ENCODE peak calls at places on chromosomes 12 and 14, in eight cellular contexts. One of them, this sample, is unnamed.

GRCh38 chr14:44960146-44960545 is 1.6 kb downstream of the KLHL28 start:
- DNase-seq in SK-N-SH: no peak
- DNase-seq in stomach: no peak
- DNase-seq in transverse colon: no peak
- DNase-seq in A549: peak
- DNase-seq in ovary: no peak
- DNase-seq in K562: no peak
- DNase-seq in sigmoid colon: no peak
- DNase-seq in this sample: no peak

GRCh38 chr12:96520767-96521166 is 31.4 kb downstream of the CFAP54 start:
- DNase-seq in stomach: no peak
- DNase-seq in A549: no peak
- DNase-seq in K562: no peak
- DNase-seq in transverse colon: no peak
- DNase-seq in sigmoid colon: no peak
- DNase-seq in SK-N-SH: no peak
- DNase-seq in ovary: no peak
- DNase-seq in this sample: no peak

GRCh38 chr14:33737446-33737845 is 213.4 kb downstream of the EGLN3 start:
- DNase-seq in sigmoid colon: no peak
- DNase-seq in ovary: no peak
- DNase-seq in A549: no peak
- DNase-seq in SK-N-SH: no peak
- DNase-seq in K562: no peak
- DNase-seq in transverse colon: no peak
- DNase-seq in stomach: no peak
- DNase-seq in this sample: no peak

GRCh38 chr14:85528080-85528881 is 1.7 kb upstream of the FLRT2 start:
- DNase-seq in K562: no peak
- DNase-seq in transverse colon: no peak
- DNase-seq in SK-N-SH: no peak
- DNase-seq in sigmoid colon: peak
- DNase-seq in A549: peak
- DNase-seq in ovary: peak
- DNase-seq in stomach: peak
- DNase-seq in this sample: no peak

GRCh38 chr12:117863004-117863709 is 105.6 kb downstream of the KSR2 start:
- DNase-seq in transverse colon: no peak
- DNase-seq in SK-N-SH: no peak
- DNase-seq in ovary: no peak
- DNase-seq in stomach: no peak
- DNase-seq in K562: no peak
- DNase-seq in sigmoid colon: no peak
- DNase-seq in A549: no peak
- DNase-seq in this sample: no peak

GRCh38 chr14:50801706-50802105 is 29.3 kb downstream of the NIN start:
- DNase-seq in ovary: no peak
- DNase-seq in SK-N-SH: no peak
- DNase-seq in sigmoid colon: no peak
- DNase-seq in transverse colon: no peak
- DNase-seq in stomach: no peak
- DNase-seq in K562: no peak
- DNase-seq in A549: no peak
- DNase-seq in this sample: no peak

GRCh38 chr12:56129210-56129691 is 1.2 kb downstream of the ESYT1 start:
- DNase-seq in SK-N-SH: peak
- DNase-seq in ovary: peak
- DNase-seq in K562: peak
- DNase-seq in transverse colon: peak
- DNase-seq in sigmoid colon: peak
- DNase-seq in A549: peak
- DNase-seq in stomach: peak
- DNase-seq in this sample: peak

GRCh38 chr12:29282452-29282851 is 98.5 kb downstream of the ERGIC2 start:
- DNase-seq in SK-N-SH: peak
- DNase-seq in A549: no peak
- DNase-seq in K562: no peak
- DNase-seq in transverse colon: no peak
- DNase-seq in stomach: no peak
- DNase-seq in ovary: no peak
- DNase-seq in sigmoid colon: no peak
- DNase-seq in this sample: no peak

GRCh38 chr14:45096218-45096617 is 12.3 kb downstream of the PRPF39 start:
- DNase-seq in sigmoid colon: no peak
- DNase-seq in transverse colon: no peak
- DNase-seq in K562: no peak
- DNase-seq in A549: no peak
- DNase-seq in stomach: no peak
- DNase-seq in SK-N-SH: no peak
- DNase-seq in ovary: no peak
- DNase-seq in this sample: no peak

GRCh38 chr14:64792871-64793560 is 86.7 kb downstream of the SPTB start:
- DNase-seq in K562: no peak
- DNase-seq in A549: no peak
- DNase-seq in transverse colon: no peak
- DNase-seq in sigmoid colon: no peak
- DNase-seq in SK-N-SH: no peak
- DNase-seq in stomach: no peak
- DNase-seq in ovary: no peak
- DNase-seq in this sample: no peak

GRCh38 chr12:18462437-18462836 is 201.1 kb downstream of the PIK3C2G start:
- DNase-seq in SK-N-SH: no peak
- DNase-seq in stomach: no peak
- DNase-seq in A549: no peak
- DNase-seq in ovary: no peak
- DNase-seq in sigmoid colon: no peak
- DNase-seq in transverse colon: no peak
- DNase-seq in K562: no peak
- DNase-seq in this sample: no peak

GRCh38 chr12:95733156-95733825 is 57.3 kb downstream of the NTN4 start:
- DNase-seq in SK-N-SH: no peak
- DNase-seq in A549: peak
- DNase-seq in stomach: no peak
- DNase-seq in K562: no peak
- DNase-seq in ovary: peak
- DNase-seq in sigmoid colon: no peak
- DNase-seq in transverse colon: no peak
- DNase-seq in this sample: no peak

GRCh38 chr14:24979725-24980239 is 70.2 kb downstream of the STXBP6 start:
- DNase-seq in SK-N-SH: no peak
- DNase-seq in ovary: no peak
- DNase-seq in stomach: no peak
- DNase-seq in K562: no peak
- DNase-seq in sigmoid colon: no peak
- DNase-seq in transverse colon: no peak
- DNase-seq in A549: no peak
- DNase-seq in this sample: no peak

GRCh38 chr12:108430926-108431325 is 84.2 kb upstream of the FICD start:
- DNase-seq in sigmoid colon: no peak
- DNase-seq in SK-N-SH: no peak
- DNase-seq in A549: no peak
- DNase-seq in K562: no peak
- DNase-seq in stomach: no peak
- DNase-seq in transverse colon: no peak
- DNase-seq in ovary: no peak
- DNase-seq in this sample: no peak

GRCh38 chr12:10722905-10723866 is at the start of gene YBX3:
- DNase-seq in K562: peak
- DNase-seq in ovary: peak
- DNase-seq in SK-N-SH: peak
- DNase-seq in A549: peak
- DNase-seq in sigmoid colon: peak
- DNase-seq in stomach: peak
- DNase-seq in transverse colon: peak
- DNase-seq in this sample: peak

GRCh38 chr12:7995266-7995963 is 37.1 kb upstream of the FOXJ2 start:
- DNase-seq in ovary: peak
- DNase-seq in A549: peak
- DNase-seq in sigmoid colon: peak
- DNase-seq in K562: peak
- DNase-seq in stomach: peak
- DNase-seq in SK-N-SH: peak
- DNase-seq in transverse colon: peak
- DNase-seq in this sample: peak

GRCh38 chr12:42666671-42667243 is 77.2 kb upstream of the PRICKLE1 start:
- DNase-seq in K562: no peak
- DNase-seq in sigmoid colon: no peak
- DNase-seq in ovary: no peak
- DNase-seq in stomach: peak
- DNase-seq in SK-N-SH: no peak
- DNase-seq in transverse colon: no peak
- DNase-seq in A549: peak
- DNase-seq in this sample: no peak

GRCh38 chr12:87348071-87348470 is 681.1 kb downstream of the C12orf50 start:
- DNase-seq in A549: peak
- DNase-seq in stomach: no peak
- DNase-seq in sigmoid colon: no peak
- DNase-seq in K562: no peak
- DNase-seq in ovary: no peak
- DNase-seq in transverse colon: no peak
- DNase-seq in SK-N-SH: no peak
- DNase-seq in this sample: no peak

DNA sequence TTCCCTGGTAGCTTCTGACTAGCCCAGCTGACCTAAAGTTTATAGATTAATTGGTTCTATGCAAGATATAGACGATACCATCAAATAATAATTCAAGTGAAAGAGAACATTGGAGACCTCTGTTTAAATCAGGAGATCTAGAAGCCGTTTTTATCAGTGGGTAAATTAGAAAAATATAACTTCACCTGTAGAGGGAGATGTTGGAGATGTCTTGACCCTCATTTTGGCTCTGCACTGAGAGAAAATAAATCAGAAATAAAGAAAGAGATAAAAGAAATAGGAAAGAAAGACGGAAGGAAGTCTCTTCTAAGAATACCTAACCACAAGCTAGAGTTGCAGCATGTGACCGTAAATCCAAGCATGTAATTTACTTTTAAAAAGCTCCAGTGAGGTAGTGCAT is 684.5 kb downstream of the C12orf50 start:
- DNase-seq in stomach: no peak
- DNase-seq in SK-N-SH: no peak
- DNase-seq in A549: peak
- DNase-seq in ovary: no peak
- DNase-seq in transverse colon: no peak
- DNase-seq in sigmoid colon: no peak
- DNase-seq in K562: no peak
- DNase-seq in this sample: no peak
- TF ChIP-seq EP300 in stomach: no peak
- TF ChIP-seq EP300 in SK-N-SH: no peak
- TF ChIP-seq EP300 in A549: no peak
- TF ChIP-seq EP300 in ovary: no peak
- TF ChIP-seq EP300 in transverse colon: no peak
- TF ChIP-seq EP300 in sigmoid colon: no peak
- TF ChIP-seq EP300 in K562: no peak
- TF ChIP-seq EP300 in this sample: no peak

DNA sequence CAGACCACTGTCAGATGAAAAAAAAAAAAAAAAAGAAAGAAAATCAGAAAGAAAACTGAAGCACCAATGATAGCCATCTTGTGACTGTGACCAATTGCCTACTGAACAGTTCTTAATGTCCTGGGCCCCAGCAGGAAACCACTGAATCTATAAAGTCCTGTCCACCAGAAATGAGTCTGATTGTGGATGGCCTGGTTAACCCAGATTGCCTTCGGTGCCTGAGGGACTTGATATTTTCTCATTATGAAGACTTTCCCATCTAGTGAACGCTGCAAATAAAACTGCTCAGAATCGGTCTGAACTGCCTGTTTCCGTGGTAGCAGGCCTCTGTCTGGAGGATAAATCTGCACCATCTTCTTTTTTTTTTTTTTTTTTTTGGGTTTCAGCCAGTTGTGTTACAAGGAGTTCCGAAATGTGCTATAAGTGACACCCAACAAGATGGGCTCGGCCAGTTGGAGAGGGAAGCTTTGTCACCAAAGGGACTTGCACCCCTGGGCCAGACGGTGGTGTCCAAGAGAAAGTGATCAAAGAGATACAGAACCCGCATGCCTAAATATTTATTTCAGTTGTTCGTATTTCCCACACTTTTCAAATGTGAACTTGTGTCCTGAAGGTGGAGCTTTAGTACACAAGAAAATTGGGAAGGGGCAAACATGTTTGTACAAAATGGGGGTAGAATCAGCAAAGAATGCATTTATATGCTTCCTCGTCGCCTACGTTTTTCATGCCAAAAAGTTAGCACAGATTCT is 3.0 kb upstream of the PLXNC1 start:
- DNase-seq in A549: peak
- DNase-seq in sigmoid colon: no peak
- DNase-seq in ovary: no peak
- DNase-seq in SK-N-SH: peak
- DNase-seq in stomach: no peak
- DNase-seq in K562: peak
- DNase-seq in transverse colon: no peak
- DNase-seq in this sample: no peak
- TF ChIP-seq CTCF in A549: peak
- TF ChIP-seq CTCF in sigmoid colon: no peak
- TF ChIP-seq CTCF in ovary: peak
- TF ChIP-seq CTCF in SK-N-SH: peak
- TF ChIP-seq CTCF in stomach: no peak
- TF ChIP-seq CTCF in K562: peak
- TF ChIP-seq CTCF in transverse colon: no peak
- TF ChIP-seq CTCF in this sample: peak

GRCh38 chr14:91113829-91114078 is at the start of gene DGLUCY:
- DNase-seq in ovary: peak
- DNase-seq in stomach: peak
- DNase-seq in sigmoid colon: peak
- DNase-seq in transverse colon: peak
- DNase-seq in SK-N-SH: peak
- DNase-seq in A549: peak
- DNase-seq in K562: no peak
- DNase-seq in this sample: peak
- H3K4me3 ChIP-seq in ovary: peak
- H3K4me3 ChIP-seq in stomach: peak
- H3K4me3 ChIP-seq in sigmoid colon: peak
- H3K4me3 ChIP-seq in transverse colon: peak
- H3K4me3 ChIP-seq in SK-N-SH: peak
- H3K4me3 ChIP-seq in A549: peak
- H3K4me3 ChIP-seq in K562: peak
- H3K4me3 ChIP-seq in this sample: peak

GRCh38 chr12:65779946-65780345 is 44.3 kb upstream of the HMGA2 start:
- DNase-seq in A549: no peak
- DNase-seq in K562: no peak
- DNase-seq in sigmoid colon: no peak
- DNase-seq in SK-N-SH: no peak
- DNase-seq in stomach: no peak
- DNase-seq in ovary: no peak
- DNase-seq in transverse colon: no peak
- DNase-seq in this sample: no peak

GRCh38 chr12:65779091-65779642 is 45.1 kb upstream of the HMGA2 start:
- DNase-seq in A549: peak
- DNase-seq in sigmoid colon: no peak
- DNase-seq in K562: no peak
- DNase-seq in stomach: no peak
- DNase-seq in transverse colon: no peak
- DNase-seq in SK-N-SH: no peak
- DNase-seq in ovary: no peak
- DNase-seq in this sample: no peak

GRCh38 chr12:65775720-65776119 is 48.6 kb upstream of the HMGA2 start:
- DNase-seq in stomach: no peak
- DNase-seq in A549: no peak
- DNase-seq in transverse colon: no peak
- DNase-seq in sigmoid colon: no peak
- DNase-seq in K562: no peak
- DNase-seq in ovary: no peak
- DNase-seq in SK-N-SH: no peak
- DNase-seq in this sample: no peak

GRCh38 chr12:65776994-65777393 is 47.3 kb upstream of the HMGA2 start:
- DNase-seq in transverse colon: no peak
- DNase-seq in K562: no peak
- DNase-seq in sigmoid colon: no peak
- DNase-seq in ovary: no peak
- DNase-seq in SK-N-SH: no peak
- DNase-seq in stomach: no peak
- DNase-seq in A549: no peak
- DNase-seq in this sample: no peak

GRCh38 chr12:65778268-65779090 is 45.8 kb upstream of the HMGA2 start:
- DNase-seq in transverse colon: no peak
- DNase-seq in K562: no peak
- DNase-seq in A549: peak
- DNase-seq in sigmoid colon: no peak
- DNase-seq in stomach: no peak
- DNase-seq in ovary: no peak
- DNase-seq in SK-N-SH: no peak
- DNase-seq in this sample: no peak
- TF ChIP-seq EP300 in transverse colon: no peak
- TF ChIP-seq EP300 in K562: no peak
- TF ChIP-seq EP300 in A549: no peak
- TF ChIP-seq EP300 in sigmoid colon: no peak
- TF ChIP-seq EP300 in stomach: no peak
- TF ChIP-seq EP300 in ovary: no peak
- TF ChIP-seq EP300 in SK-N-SH: peak
- TF ChIP-seq EP300 in this sample: no peak

This sample was measured in upper lobe of left lung.